ENCODE peak calls at places on chromosomes 16 and 17, in seven cellular contexts. A is neural crest cell; H is nephron progenitor cell; D is activated CD8-positive, alpha-beta T cell treated with anti-CD3 and anti-CD28 coated beads, Interleukin-2, amount 10 ng/mL, durations not matched to agents 7 days and 5 days; E is caudate nucleus; L is activated naive CD4-positive, alpha-beta T cell; C is fibroblast of pulmonary artery. S is an unnamed sample.

GRCh38 chr16:69364088-69364487 is 12.5 kb upstream of the TMED6 start:
- DNase-seq in A (no peak), H (no peak), D (no peak), E (no peak), L (no peak), C (no peak), S (no peak)

GRCh38 chr17:35238817-35239216 is 4.1 kb upstream of the SLFN5 start:
- DNase-seq in A (no peak), H (no peak), D (no peak), E (no peak), L (no peak), C (peak; percentile 31), S (no peak)

GRCh38 chr17:45743626-45744326 is 40.3 kb upstream of the CRHR1 start:
- DNase-seq in A (no peak), H (no peak), D (no peak), E (no peak), L (no peak), C (no peak), S (no peak)

GRCh38 chr17:6496116-6496481 is 51.8 kb downstream of the PIMREG start:
- DNase-seq in A (no peak), H (peak; percentile 59), D (peak; percentile 34), E (peak; percentile 40), L (no peak), C (no peak), S (no peak)

GRCh38 chr17:80254396-80255241 is 6.0 kb upstream of the RNF213 start:
- DNase-seq in A (no peak), H (no peak), D (peak; percentile 77), E (no peak), L (no peak), C (peak; percentile 83), S (peak; percentile 35)

GRCh38 chr16:2026461-2027023 is at the start of gene NHERF2:
- DNase-seq in A (no peak), H (peak; percentile 62), D (no peak), E (no peak), L (no peak), C (no peak), S (peak; percentile 31)

GRCh38 chr16:79261944-79262552 is 338.5 kb downstream of the MAF start:
- DNase-seq in A (no peak), H (no peak), D (no peak), E (no peak), L (no peak), C (no peak), S (no peak)

GRCh38 chr17:56499799-56500388 is 93.6 kb upstream of the NOG start:
- DNase-seq in A (no peak), H (peak; percentile 16), D (no peak), E (no peak), L (no peak), C (peak; percentile 25), S (no peak)

GRCh38 chr16:85554114-85554790 is 58.9 kb upstream of the GSE1 start:
- DNase-seq in A (no peak), H (no peak), D (peak; percentile 93), E (no peak), L (peak; percentile 35), C (peak; percentile 86), S (peak; percentile 62)

GRCh38 chr16:88442811-88443576 is 10.1 kb upstream of the ZFPM1 start:
- DNase-seq in A (peak; percentile 81), H (peak; percentile 89), D (peak; percentile 82), E (peak; percentile 17), L (peak; percentile 76), C (peak; percentile 66), S (peak; percentile 76)

GRCh38 chr16:28554634-28555423 is 1.1 kb downstream of the SGF29 start:
- DNase-seq in A (no peak), H (no peak), D (no peak), E (no peak), L (no peak), C (no peak), S (no peak)

GRCh38 chr17:73705594-73705993 is 61.3 kb upstream of the SDK2 start:
- DNase-seq in A (no peak), H (no peak), D (no peak), E (no peak), L (no peak), C (peak; percentile 7), S (no peak)

GRCh38 chr16:515963-516226 is 11.6 kb upstream of the CAPN15 start:
- DNase-seq in A (no peak), H (no peak), D (no peak), E (no peak), L (no peak), C (no peak), S (no peak)

GRCh38 chr17:56083475-56083874 is 69.8 kb upstream of the ANKFN1 start:
- DNase-seq in A (no peak), H (no peak), D (no peak), E (no peak), L (no peak), C (no peak), S (no peak)

GRCh38 chr16:13873835-13874438 is 46.0 kb upstream of the ERCC4 start:
- DNase-seq in A (peak; percentile 41), H (peak; percentile 48), D (no peak), E (no peak), L (no peak), C (peak; percentile 41), S (no peak)

GRCh38 chr16:47643610-47644009 is 182.5 kb downstream of the PHKB start:
- DNase-seq in A (no peak), H (no peak), D (peak; percentile 62), E (no peak), L (no peak), C (no peak), S (no peak)

GRCh38 chr16:58855291-58855823 is 121.2 kb upstream of the GOT2 start:
- DNase-seq in A (no peak), H (no peak), D (no peak), E (no peak), L (no peak), C (no peak), S (no peak)

GRCh38 chr16:21952040-21952792 is 945 bp upstream of the UQCRC2 start:
- DNase-seq in A (peak; percentile 48), H (peak; percentile 60), D (peak; percentile 80), E (peak; percentile 62), L (peak; percentile 53), C (peak; percentile 67), S (peak; percentile 71)

GRCh38 chr17:3924421-3925350 is 8.4 kb upstream of the P2RX1 start:
- DNase-seq in A (peak; percentile 51), H (peak; percentile 36), D (no peak), E (no peak), L (no peak), C (no peak), S (no peak)

GRCh38 chr17:7336240-7337175 is at the start of gene ACAP1:
- DNase-seq in A (no peak), H (no peak), D (peak; percentile 95), E (no peak), L (peak; percentile 83), C (no peak), S (peak; percentile 77)

GRCh38 chr17:17064322-17064721 is 22.1 kb downstream of the MPRIP start:
- DNase-seq in A (no peak), H (no peak), D (no peak), E (no peak), L (no peak), C (no peak), S (no peak)

GRCh38 chr17:54814371-54814770 is 86.3 kb upstream of the TOM1L1 start:
- DNase-seq in A (no peak), H (no peak), D (no peak), E (no peak), L (no peak), C (no peak), S (no peak)

GRCh38 chr16:1194665-1195392 is 30.2 kb downstream of the TPSG1 start:
- DNase-seq in A (peak; percentile 52), H (peak; percentile 72), D (no peak), E (no peak), L (no peak), C (no peak), S (no peak)

GRCh38 chr17:56593073-56593740 is at the start of gene NOG:
- DNase-seq in A (peak; percentile 44), H (peak; percentile 70), D (peak; percentile 38), E (no peak), L (peak; percentile 57), C (no peak), S (peak; percentile 34)

GRCh38 chr16:21301895-21302291 is 23.8 kb upstream of the CRYM start:
- DNase-seq in A (no peak), H (no peak), D (no peak), E (no peak), L (no peak), C (peak; percentile 21), S (no peak)

GRCh38 chr16:67910162-67910561 is 17.1 kb downstream of the PSKH1 start:
- DNase-seq in A (no peak), H (no peak), D (peak; percentile 69), E (peak; percentile 93), L (no peak), C (peak; percentile 53), S (no peak)

GRCh38 chr16:57480127-57480753 is 6.1 kb downstream of the DOK4 start:
- DNase-seq in A (no peak), H (peak; percentile 33), D (no peak), E (no peak), L (no peak), C (peak; percentile 79), S (no peak)

GRCh38 chr17:80291260-80291659 is 30.6 kb downstream of the RNF213 start:
- DNase-seq in A (no peak), H (no peak), D (no peak), E (no peak), L (no peak), C (no peak), S (no peak)

GRCh38 chr17:65013613-65014391 is 42.7 kb downstream of the GNA13 start:
- DNase-seq in A (no peak), H (no peak), D (peak; percentile 64), E (no peak), L (no peak), C (peak; percentile 84), S (peak; percentile 17)

GRCh38 chr17:35460354-35460851 is 11.8 kb upstream of the SLFN13 start:
- DNase-seq in A (no peak), H (peak; percentile 72), D (peak; percentile 78), E (no peak), L (peak; percentile 20), C (no peak), S (peak; percentile 36)

GRCh38 chr17:34413443-34414076 is 50.5 kb upstream of the CCL1 start:
- DNase-seq in A (no peak), H (no peak), D (no peak), E (no peak), L (no peak), C (peak; percentile 25), S (no peak)

GRCh38 chr16:60204221-60204620 is 1470.1 kb upstream of the GOT2 start:
- DNase-seq in A (no peak), H (no peak), D (no peak), E (no peak), L (no peak), C (no peak), S (no peak)

GRCh38 chr16:72983728-72984350 is 64.1 kb downstream of the ZFHX3 start:
- DNase-seq in A (no peak), H (no peak), D (no peak), E (no peak), L (no peak), C (no peak), S (no peak)

GRCh38 chr17:76492250-76492988 is 8.8 kb downstream of the RHBDF2 start:
- DNase-seq in A (no peak), H (no peak), D (peak; percentile 51), E (no peak), L (no peak), C (no peak), S (no peak)

GRCh38 chr16:54554581-54554980 is 268.0 kb upstream of the IRX3 start:
- DNase-seq in A (no peak), H (no peak), D (no peak), E (no peak), L (no peak), C (no peak), S (no peak)

GRCh38 chr16:80631581-80631980 is 90.8 kb downstream of the DYNLRB2 start:
- DNase-seq in A (no peak), H (no peak), D (no peak), E (no peak), L (no peak), C (peak; percentile 9), S (no peak)

GRCh38 chr16:48366165-48367093 is 18.8 kb downstream of the SIAH1 start:
- DNase-seq in A (no peak), H (peak; percentile 10), D (peak; percentile 81), E (no peak), L (no peak), C (peak; percentile 93), S (peak; percentile 27)

GRCh38 chr16:6932871-6933390 is 399.7 kb upstream of the RBFOX1 start:
- DNase-seq in A (no peak), H (no peak), D (no peak), E (no peak), L (no peak), C (no peak), S (no peak)

S was measured in effector CD4-positive, alpha-beta T cell.